ENCODE peak calls at places on chromosome 1, in four cellular contexts. R, C, W and J are unnamed samples.

GRCh38 chr1:2528016-2528415 is 1.6 kb upstream of the PANK4 start:
- DNase-seq in R (no peak), C (no peak), W (peak; percentile 31), J (no peak)

GRCh38 chr1:30444850-30445249 is 278.5 kb downstream of the MATN1 start:
- DNase-seq in R (no peak), C (peak; percentile 14), W (no peak), J (no peak)

GRCh38 chr1:27545876-27546275 is 55.9 kb upstream of the WASF2 start:
- DNase-seq in R (no peak), C (no peak), W (no peak), J (no peak)

GRCh38 chr1:227766015-227766634 is 30.9 kb downstream of the SNAP47 start:
- DNase-seq in R (no peak), C (no peak), W (no peak), J (no peak)

GRCh38 chr1:225250432-225250831 is 177.4 kb downstream of the LBR start:
- DNase-seq in R (no peak), C (no peak), W (no peak), J (no peak)

GRCh38 chr1:113811353-113811887 is 856 bp downstream of the RSBN1 start:
- DNase-seq in R (peak; percentile 9), C (peak; percentile 39), W (peak; percentile 68), J (no peak)

GRCh38 chr1:182163821-182164223 is 102.3 kb upstream of the ZNF648 start:
- DNase-seq in R (no peak), C (no peak), W (no peak), J (no peak)

GRCh38 chr1:30362603-30362990 is 360.8 kb downstream of the MATN1 start:
- DNase-seq in R (no peak), C (no peak), W (no peak), J (peak; percentile 70)

GRCh38 chr1:30371888-30372791 is 351.2 kb downstream of the MATN1 start:
- DNase-seq in R (no peak), C (peak; percentile 11), W (no peak), J (peak; percentile 73)

GRCh38 chr1:228394571-228395394 is 11.9 kb downstream of the TRIM11 start:
- DNase-seq in R (peak; percentile 21), C (no peak), W (no peak), J (no peak)

GRCh38 chr1:216458807-216459206 is 35.6 kb upstream of the USH2A start:
- DNase-seq in R (no peak), C (no peak), W (no peak), J (no peak)

GRCh38 chr1:230272557-230272956 is 153.6 kb downstream of the PGBD5 start:
- DNase-seq in R (no peak), C (no peak), W (no peak), J (no peak)

GRCh38 chr1:167092653-167093052 is 1.2 kb upstream of the STYXL2 start:
- DNase-seq in R (no peak), C (no peak), W (no peak), J (no peak)

GRCh38 chr1:154607748-154608521 is at the start of gene ADAR:
- DNase-seq in R (peak; percentile 93), C (peak; percentile 94), W (peak; percentile 85), J (peak; percentile 95)

GRCh38 chr1:42173155-42173933 is 8.8 kb upstream of the GUCA2A start:
- DNase-seq in R (peak; percentile 18), C (peak; percentile 69), W (peak; percentile 74), J (no peak)

DNA sequence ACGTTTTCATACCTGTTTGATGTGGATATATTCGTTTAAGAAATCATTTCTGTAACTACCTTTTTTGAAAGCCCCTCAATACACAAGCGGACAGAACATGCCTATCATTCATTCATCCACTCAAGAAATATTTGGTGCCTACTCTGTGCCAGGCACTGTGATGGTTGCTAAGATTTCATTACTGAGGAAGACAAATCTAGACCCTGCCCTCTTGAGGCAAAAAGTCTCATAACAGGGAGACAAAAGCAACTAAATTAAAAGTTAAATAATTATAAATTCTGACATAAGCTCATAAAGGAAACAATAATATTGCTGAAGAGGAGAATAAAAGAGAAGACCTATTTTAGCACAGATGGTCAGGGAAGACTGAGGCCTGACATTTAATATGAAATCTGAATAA is 203.5 kb upstream of the ZNHIT6 start:
- DNase-seq in R (no peak), C (no peak), W (no peak), J (no peak)
- TF ChIP-seq CTCF in R (peak; percentile 8), C (no peak), W (no peak), J (peak; percentile 42)

DNA sequence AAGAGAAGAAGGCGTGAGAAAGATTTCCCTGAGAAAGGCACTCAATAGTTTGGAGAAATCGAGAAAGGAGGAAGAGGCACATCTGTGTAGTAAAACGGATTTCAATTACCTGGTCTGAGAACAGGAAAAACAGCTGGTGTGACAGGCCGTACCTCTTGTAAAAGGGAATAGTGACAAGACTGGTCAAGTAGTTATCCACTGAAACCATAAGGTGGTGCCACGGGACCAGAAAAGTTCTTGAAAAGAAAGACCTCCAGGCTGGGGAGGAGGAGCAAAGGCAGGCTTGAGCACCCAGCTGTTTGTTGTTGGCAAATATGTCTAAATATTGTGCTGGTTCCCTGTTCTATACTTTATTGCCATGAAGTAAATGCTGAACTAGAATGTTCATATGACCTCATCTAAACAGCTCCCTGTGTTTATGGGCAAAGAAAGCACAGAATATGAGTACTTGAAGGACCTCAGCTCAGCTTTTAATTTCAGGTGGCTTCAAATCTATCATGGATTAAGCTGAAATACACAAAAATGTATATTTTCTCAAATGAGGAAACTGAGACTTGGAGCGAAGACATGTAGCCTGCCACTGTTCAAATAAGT is 4.0 kb downstream of the HAO2 start:
- DNase-seq in R (peak; percentile 70), C (peak; percentile 30), W (peak; percentile 44), J (no peak)
- TF ChIP-seq CTCF in R (peak; percentile 72), C (no peak), W (peak; percentile 39), J (peak; percentile 27)

GRCh38 chr1:8460132-8460544 is 142.2 kb downstream of the SLC45A1 start:
- DNase-seq in R (no peak), C (no peak), W (no peak), J (no peak)
- TF ChIP-seq CTCF in R (no peak), C (no peak), W (no peak), J (peak; percentile 48)

GRCh38 chr1:214602764-214603657 is at the start of gene CENPF:
- DNase-seq in R (peak; percentile 98), C (peak; percentile 95), W (peak; percentile 100), J (peak; percentile 98)
- TF ChIP-seq CTCF in R (peak; percentile 16), C (peak; percentile 11), W (peak; percentile 33), J (peak; percentile 27)